ENCODE peak calls at places on chromosomes 4 and X, in four cellular contexts. One of them, this sample, is unnamed.

GRCh38 chrX:19225906-19226305 is 103.6 kb upstream of the ADGRG2 start:
- DNase-seq in right atrium auricular region: no peak
- DNase-seq in cardiac muscle cell: peak
- DNase-seq in activated effector memory CD4-positive, alpha-beta T cell treated with Interleukin-2 at 50 U/mL for 16 hours: no peak
- DNase-seq in this sample: no peak

GRCh38 chr4:147678796-147679549 is 5.0 kb downstream of the PRMT9 start:
- DNase-seq in right atrium auricular region: no peak
- DNase-seq in cardiac muscle cell: peak
- DNase-seq in activated effector memory CD4-positive, alpha-beta T cell treated with Interleukin-2 at 50 U/mL for 16 hours: no peak
- DNase-seq in this sample: no peak

GRCh38 chrX:22134681-22135080 is 102.6 kb downstream of the PHEX start:
- DNase-seq in cardiac muscle cell: no peak
- DNase-seq in right atrium auricular region: no peak
- DNase-seq in activated effector memory CD4-positive, alpha-beta T cell treated with Interleukin-2 at 50 U/mL for 16 hours: no peak
- DNase-seq in this sample: no peak

GRCh38 chr4:72604324-72604723 is 35.3 kb upstream of the ADAMTS3 start:
- DNase-seq in cardiac muscle cell: no peak
- DNase-seq in right atrium auricular region: no peak
- DNase-seq in activated effector memory CD4-positive, alpha-beta T cell treated with Interleukin-2 at 50 U/mL for 16 hours: no peak
- DNase-seq in this sample: no peak

GRCh38 chr4:89752932-89753598 is 83.9 kb downstream of the SNCA start:
- DNase-seq in right atrium auricular region: no peak
- DNase-seq in cardiac muscle cell: no peak
- DNase-seq in activated effector memory CD4-positive, alpha-beta T cell treated with Interleukin-2 at 50 U/mL for 16 hours: no peak
- DNase-seq in this sample: no peak

GRCh38 chr4:152000518-152000917 is 239.7 kb upstream of the GATB start:
- DNase-seq in activated effector memory CD4-positive, alpha-beta T cell treated with Interleukin-2 at 50 U/mL for 16 hours: no peak
- DNase-seq in right atrium auricular region: no peak
- DNase-seq in cardiac muscle cell: no peak
- DNase-seq in this sample: no peak

GRCh38 chr4:110510282-110510681 is 34.3 kb downstream of the ENPEP start:
- DNase-seq in cardiac muscle cell: no peak
- DNase-seq in activated effector memory CD4-positive, alpha-beta T cell treated with Interleukin-2 at 50 U/mL for 16 hours: no peak
- DNase-seq in right atrium auricular region: no peak
- DNase-seq in this sample: no peak

GRCh38 chrX:122567911-122568310 is 616.2 kb upstream of the GRIA3 start:
- DNase-seq in cardiac muscle cell: no peak
- DNase-seq in activated effector memory CD4-positive, alpha-beta T cell treated with Interleukin-2 at 50 U/mL for 16 hours: no peak
- DNase-seq in right atrium auricular region: no peak
- DNase-seq in this sample: no peak

GRCh38 chr4:5888222-5888701 is 4.6 kb downstream of the CRMP1 start:
- DNase-seq in activated effector memory CD4-positive, alpha-beta T cell treated with Interleukin-2 at 50 U/mL for 16 hours: no peak
- DNase-seq in cardiac muscle cell: peak
- DNase-seq in right atrium auricular region: no peak
- DNase-seq in this sample: no peak

GRCh38 chr4:84470204-84470785 is 28.8 kb downstream of the NKX6-1 start:
- DNase-seq in cardiac muscle cell: no peak
- DNase-seq in activated effector memory CD4-positive, alpha-beta T cell treated with Interleukin-2 at 50 U/mL for 16 hours: no peak
- DNase-seq in right atrium auricular region: no peak
- DNase-seq in this sample: no peak

GRCh38 chrX:26747877-26748276 is 531.9 kb downstream of the MAGEB5 start:
- DNase-seq in right atrium auricular region: no peak
- DNase-seq in activated effector memory CD4-positive, alpha-beta T cell treated with Interleukin-2 at 50 U/mL for 16 hours: no peak
- DNase-seq in cardiac muscle cell: peak
- DNase-seq in this sample: no peak

GRCh38 chrX:106901341-106901740 is 1.8 kb downstream of the RIPPLY1 start:
- DNase-seq in cardiac muscle cell: no peak
- DNase-seq in right atrium auricular region: no peak
- DNase-seq in activated effector memory CD4-positive, alpha-beta T cell treated with Interleukin-2 at 50 U/mL for 16 hours: no peak
- DNase-seq in this sample: no peak

GRCh38 chr4:54659213-54660144 is 1.7 kb downstream of the KIT start:
- DNase-seq in right atrium auricular region: no peak
- DNase-seq in cardiac muscle cell: peak
- DNase-seq in activated effector memory CD4-positive, alpha-beta T cell treated with Interleukin-2 at 50 U/mL for 16 hours: no peak
- DNase-seq in this sample: no peak

GRCh38 chr4:113106076-113106475 is 56.6 kb downstream of the ANK2 start:
- DNase-seq in cardiac muscle cell: peak
- DNase-seq in activated effector memory CD4-positive, alpha-beta T cell treated with Interleukin-2 at 50 U/mL for 16 hours: no peak
- DNase-seq in right atrium auricular region: no peak
- DNase-seq in this sample: no peak

GRCh38 chr4:155085843-155086530 is 122.4 kb upstream of the NPY2R start:
- DNase-seq in cardiac muscle cell: no peak
- DNase-seq in activated effector memory CD4-positive, alpha-beta T cell treated with Interleukin-2 at 50 U/mL for 16 hours: no peak
- DNase-seq in right atrium auricular region: no peak
- DNase-seq in this sample: no peak

GRCh38 chrX:30618160-30618765 is 35.0 kb upstream of the GK start:
- DNase-seq in cardiac muscle cell: no peak
- DNase-seq in right atrium auricular region: no peak
- DNase-seq in activated effector memory CD4-positive, alpha-beta T cell treated with Interleukin-2 at 50 U/mL for 16 hours: no peak
- DNase-seq in this sample: no peak

GRCh38 chr4:14583331-14583730 is 418.9 kb upstream of the CPEB2 start:
- DNase-seq in activated effector memory CD4-positive, alpha-beta T cell treated with Interleukin-2 at 50 U/mL for 16 hours: no peak
- DNase-seq in cardiac muscle cell: no peak
- DNase-seq in right atrium auricular region: no peak
- DNase-seq in this sample: no peak

GRCh38 chrX:37347420-37347819 is 1.7 kb upstream of the PRRG1 start:
- DNase-seq in right atrium auricular region: no peak
- DNase-seq in activated effector memory CD4-positive, alpha-beta T cell treated with Interleukin-2 at 50 U/mL for 16 hours: no peak
- DNase-seq in cardiac muscle cell: no peak
- DNase-seq in this sample: no peak

GRCh38 chr4:118113220-118113619 is 78.9 kb downstream of the NDST3 start:
- DNase-seq in activated effector memory CD4-positive, alpha-beta T cell treated with Interleukin-2 at 50 U/mL for 16 hours: no peak
- DNase-seq in right atrium auricular region: no peak
- DNase-seq in cardiac muscle cell: no peak
- DNase-seq in this sample: no peak

GRCh38 chrX:56763556-56764152 is 34.6 kb downstream of the NBDY start:
- DNase-seq in activated effector memory CD4-positive, alpha-beta T cell treated with Interleukin-2 at 50 U/mL for 16 hours: peak
- DNase-seq in right atrium auricular region: peak
- DNase-seq in cardiac muscle cell: no peak
- DNase-seq in this sample: peak

GRCh38 chr4:147732516-147733193 is 767 bp downstream of the ARHGAP10 start:
- DNase-seq in activated effector memory CD4-positive, alpha-beta T cell treated with Interleukin-2 at 50 U/mL for 16 hours: no peak
- DNase-seq in cardiac muscle cell: peak
- DNase-seq in right atrium auricular region: no peak
- DNase-seq in this sample: no peak

GRCh38 chr4:53593765-53594164 is 2.5 kb upstream of the LNX1 start:
- DNase-seq in right atrium auricular region: no peak
- DNase-seq in activated effector memory CD4-positive, alpha-beta T cell treated with Interleukin-2 at 50 U/mL for 16 hours: no peak
- DNase-seq in cardiac muscle cell: no peak
- DNase-seq in this sample: no peak

GRCh38 chr4:75922588-75922987 is 18.2 kb downstream of the NAAA start:
- DNase-seq in cardiac muscle cell: no peak
- DNase-seq in activated effector memory CD4-positive, alpha-beta T cell treated with Interleukin-2 at 50 U/mL for 16 hours: no peak
- DNase-seq in right atrium auricular region: no peak
- DNase-seq in this sample: no peak

GRCh38 chr4:106258145-106259045 is 57.6 kb downstream of the TBCK start:
- DNase-seq in cardiac muscle cell: no peak
- DNase-seq in right atrium auricular region: no peak
- DNase-seq in activated effector memory CD4-positive, alpha-beta T cell treated with Interleukin-2 at 50 U/mL for 16 hours: no peak
- DNase-seq in this sample: no peak

GRCh38 chr4:140150886-140151699 is 2.9 kb downstream of the MAML3 start:
- DNase-seq in cardiac muscle cell: peak
- DNase-seq in right atrium auricular region: peak
- DNase-seq in activated effector memory CD4-positive, alpha-beta T cell treated with Interleukin-2 at 50 U/mL for 16 hours: peak
- DNase-seq in this sample: no peak

GRCh38 chr4:38858097-38858420 is 1.4 kb upstream of the TLR6 start:
- DNase-seq in cardiac muscle cell: no peak
- DNase-seq in activated effector memory CD4-positive, alpha-beta T cell treated with Interleukin-2 at 50 U/mL for 16 hours: no peak
- DNase-seq in right atrium auricular region: no peak
- DNase-seq in this sample: no peak

GRCh38 chrX:7889680-7890079 is 37.5 kb downstream of the PNPLA4 start:
- DNase-seq in right atrium auricular region: no peak
- DNase-seq in cardiac muscle cell: no peak
- DNase-seq in activated effector memory CD4-positive, alpha-beta T cell treated with Interleukin-2 at 50 U/mL for 16 hours: no peak
- DNase-seq in this sample: no peak

GRCh38 chr4:22521240-22521639 is 5.4 kb upstream of the ADGRA3 start:
- DNase-seq in cardiac muscle cell: no peak
- DNase-seq in right atrium auricular region: no peak
- DNase-seq in activated effector memory CD4-positive, alpha-beta T cell treated with Interleukin-2 at 50 U/mL for 16 hours: no peak
- DNase-seq in this sample: no peak

GRCh38 chr4:57044996-57045395 is 65.2 kb downstream of the IGFBP7 start:
- DNase-seq in cardiac muscle cell: no peak
- DNase-seq in activated effector memory CD4-positive, alpha-beta T cell treated with Interleukin-2 at 50 U/mL for 16 hours: no peak
- DNase-seq in right atrium auricular region: no peak
- DNase-seq in this sample: no peak

GRCh38 chr4:182806259-182807252 is 110.6 kb downstream of the DCTD start:
- DNase-seq in activated effector memory CD4-positive, alpha-beta T cell treated with Interleukin-2 at 50 U/mL for 16 hours: peak
- DNase-seq in right atrium auricular region: peak
- DNase-seq in cardiac muscle cell: peak
- DNase-seq in this sample: no peak

GRCh38 chr4:73734405-73735070 is 5.8 kb upstream of the CXCL8 start:
- DNase-seq in activated effector memory CD4-positive, alpha-beta T cell treated with Interleukin-2 at 50 U/mL for 16 hours: no peak
- DNase-seq in right atrium auricular region: no peak
- DNase-seq in cardiac muscle cell: no peak
- DNase-seq in this sample: no peak

GRCh38 chrX:29746326-29746725 is 469.0 kb upstream of the MAGEB2 start:
- DNase-seq in cardiac muscle cell: no peak
- DNase-seq in right atrium auricular region: no peak
- DNase-seq in activated effector memory CD4-positive, alpha-beta T cell treated with Interleukin-2 at 50 U/mL for 16 hours: no peak
- DNase-seq in this sample: no peak

GRCh38 chrX:152131525-152131924 is 6.9 kb downstream of the MAGEA10 start:
- DNase-seq in cardiac muscle cell: no peak
- DNase-seq in right atrium auricular region: no peak
- DNase-seq in activated effector memory CD4-positive, alpha-beta T cell treated with Interleukin-2 at 50 U/mL for 16 hours: no peak
- DNase-seq in this sample: no peak

GRCh38 chr4:121156822-121157769 is 7.0 kb downstream of the TNIP3 start:
- DNase-seq in cardiac muscle cell: peak
- DNase-seq in right atrium auricular region: no peak
- DNase-seq in activated effector memory CD4-positive, alpha-beta T cell treated with Interleukin-2 at 50 U/mL for 16 hours: peak
- DNase-seq in this sample: peak

GRCh38 chr4:2075987-2076907 is 17.1 kb downstream of the NAT8L start:
- DNase-seq in right atrium auricular region: no peak
- DNase-seq in cardiac muscle cell: no peak
- DNase-seq in activated effector memory CD4-positive, alpha-beta T cell treated with Interleukin-2 at 50 U/mL for 16 hours: no peak
- DNase-seq in this sample: no peak

GRCh38 chr4:144353240-144353639 is 212.7 kb upstream of the GYPA start:
- DNase-seq in activated effector memory CD4-positive, alpha-beta T cell treated with Interleukin-2 at 50 U/mL for 16 hours: no peak
- DNase-seq in right atrium auricular region: no peak
- DNase-seq in cardiac muscle cell: peak
- DNase-seq in this sample: no peak

GRCh38 chrX:19174401-19175025 is 52.2 kb upstream of the ADGRG2 start:
- DNase-seq in activated effector memory CD4-positive, alpha-beta T cell treated with Interleukin-2 at 50 U/mL for 16 hours: no peak
- DNase-seq in cardiac muscle cell: no peak
- DNase-seq in right atrium auricular region: peak
- DNase-seq in this sample: no peak

GRCh38 chrX:69362889-69363288 is 141.2 kb upstream of the NALF2 start:
- DNase-seq in activated effector memory CD4-positive, alpha-beta T cell treated with Interleukin-2 at 50 U/mL for 16 hours: no peak
- DNase-seq in cardiac muscle cell: no peak
- DNase-seq in right atrium auricular region: no peak
- DNase-seq in this sample: no peak